ENCODE peak calls at places on chromosomes 2 and 18, in ten cellular contexts. One of them, this sample, is unnamed.

GRCh38 chr18:46497129-46497528 is 159.9 kb downstream of the LOXHD1 start:
- DNase-seq in EH: peak; percentile 42
- DNase-seq in spleen: no peak
- DNase-seq in Right ventricle myocardium superior: no peak
- DNase-seq in COLO829: peak; percentile 24
- DNase-seq in activated effector memory CD4-positive, alpha-beta T cell treated with anti-CD3 and anti-CD28 coated beads, Interleukin-2, amount 50 U/mL, for 16 hours: no peak
- DNase-seq in H9: peak; percentile 55
- DNase-seq in Calu3: peak; percentile 49
- DNase-seq in foreskin fibroblast: peak; percentile 13
- DNase-seq in activated CD4-positive, alpha-beta T cell treated with anti-CD3 and anti-CD28 coated beads for 48 hours: peak; percentile 54
- DNase-seq in this sample: peak; percentile 27

GRCh38 chr2:130986890-130987493 is 106.3 kb downstream of the FAM168B start:
- DNase-seq in Calu3: no peak
- DNase-seq in activated CD4-positive, alpha-beta T cell treated with anti-CD3 and anti-CD28 coated beads for 48 hours: no peak
- DNase-seq in activated effector memory CD4-positive, alpha-beta T cell treated with anti-CD3 and anti-CD28 coated beads, Interleukin-2, amount 50 U/mL, for 16 hours: no peak
- DNase-seq in Right ventricle myocardium superior: no peak
- DNase-seq in EH: no peak
- DNase-seq in foreskin fibroblast: no peak
- DNase-seq in COLO829: no peak
- DNase-seq in spleen: no peak
- DNase-seq in H9: no peak
- DNase-seq in this sample: no peak

GRCh38 chr2:28904295-28904694 is 9.8 kb downstream of the WDR43 start:
- DNase-seq in Right ventricle myocardium superior: no peak
- DNase-seq in activated CD4-positive, alpha-beta T cell treated with anti-CD3 and anti-CD28 coated beads for 48 hours: no peak
- DNase-seq in H9: no peak
- DNase-seq in COLO829: no peak
- DNase-seq in EH: peak; percentile 72
- DNase-seq in foreskin fibroblast: peak; percentile 44
- DNase-seq in Calu3: no peak
- DNase-seq in spleen: no peak
- DNase-seq in activated effector memory CD4-positive, alpha-beta T cell treated with anti-CD3 and anti-CD28 coated beads, Interleukin-2, amount 50 U/mL, for 16 hours: no peak
- DNase-seq in this sample: no peak

GRCh38 chr2:166627893-166628292 is 133.8 kb upstream of the SCN7A start:
- DNase-seq in Calu3: no peak
- DNase-seq in activated effector memory CD4-positive, alpha-beta T cell treated with anti-CD3 and anti-CD28 coated beads, Interleukin-2, amount 50 U/mL, for 16 hours: no peak
- DNase-seq in foreskin fibroblast: peak; percentile 20
- DNase-seq in Right ventricle myocardium superior: no peak
- DNase-seq in COLO829: no peak
- DNase-seq in activated CD4-positive, alpha-beta T cell treated with anti-CD3 and anti-CD28 coated beads for 48 hours: no peak
- DNase-seq in EH: no peak
- DNase-seq in spleen: no peak
- DNase-seq in H9: no peak
- DNase-seq in this sample: no peak

GRCh38 chr18:55322176-55322735 is 265.7 kb downstream of the TCF4 start:
- DNase-seq in foreskin fibroblast: peak; percentile 97
- DNase-seq in activated effector memory CD4-positive, alpha-beta T cell treated with anti-CD3 and anti-CD28 coated beads, Interleukin-2, amount 50 U/mL, for 16 hours: no peak
- DNase-seq in activated CD4-positive, alpha-beta T cell treated with anti-CD3 and anti-CD28 coated beads for 48 hours: peak; percentile 5
- DNase-seq in H9: peak; percentile 76
- DNase-seq in Right ventricle myocardium superior: peak; percentile 91
- DNase-seq in COLO829: peak; percentile 14
- DNase-seq in EH: peak; percentile 96
- DNase-seq in Calu3: no peak
- DNase-seq in spleen: peak; percentile 93
- DNase-seq in this sample: peak; percentile 87

GRCh38 chr2:60247471-60247870 is 306.0 kb downstream of the BCL11A start:
- DNase-seq in activated effector memory CD4-positive, alpha-beta T cell treated with anti-CD3 and anti-CD28 coated beads, Interleukin-2, amount 50 U/mL, for 16 hours: no peak
- DNase-seq in H9: peak; percentile 40
- DNase-seq in spleen: no peak
- DNase-seq in EH: no peak
- DNase-seq in activated CD4-positive, alpha-beta T cell treated with anti-CD3 and anti-CD28 coated beads for 48 hours: no peak
- DNase-seq in COLO829: no peak
- DNase-seq in Right ventricle myocardium superior: no peak
- DNase-seq in foreskin fibroblast: no peak
- DNase-seq in Calu3: no peak
- DNase-seq in this sample: no peak

GRCh38 chr2:160427629-160428424 is 65.8 kb downstream of the RBMS1 start:
- DNase-seq in Calu3: no peak
- DNase-seq in foreskin fibroblast: peak; percentile 85
- DNase-seq in EH: peak; percentile 80
- DNase-seq in spleen: peak; percentile 77
- DNase-seq in activated effector memory CD4-positive, alpha-beta T cell treated with anti-CD3 and anti-CD28 coated beads, Interleukin-2, amount 50 U/mL, for 16 hours: peak; percentile 80
- DNase-seq in COLO829: peak; percentile 53
- DNase-seq in Right ventricle myocardium superior: no peak
- DNase-seq in activated CD4-positive, alpha-beta T cell treated with anti-CD3 and anti-CD28 coated beads for 48 hours: peak; percentile 42
- DNase-seq in H9: no peak
- DNase-seq in this sample: no peak

GRCh38 chr2:218029366-218030360 is 26.9 kb upstream of the TNS1 start:
- DNase-seq in spleen: no peak
- DNase-seq in Calu3: no peak
- DNase-seq in activated effector memory CD4-positive, alpha-beta T cell treated with anti-CD3 and anti-CD28 coated beads, Interleukin-2, amount 50 U/mL, for 16 hours: peak; percentile 36
- DNase-seq in H9: peak; percentile 19
- DNase-seq in COLO829: no peak
- DNase-seq in EH: peak; percentile 25
- DNase-seq in foreskin fibroblast: no peak
- DNase-seq in Right ventricle myocardium superior: peak; percentile 27
- DNase-seq in activated CD4-positive, alpha-beta T cell treated with anti-CD3 and anti-CD28 coated beads for 48 hours: no peak
- DNase-seq in this sample: no peak

GRCh38 chr2:150486539-150487484 is 655 bp downstream of the RND3 start:
- DNase-seq in foreskin fibroblast: peak; percentile 47
- DNase-seq in activated CD4-positive, alpha-beta T cell treated with anti-CD3 and anti-CD28 coated beads for 48 hours: no peak
- DNase-seq in EH: peak; percentile 50
- DNase-seq in COLO829: no peak
- DNase-seq in Calu3: no peak
- DNase-seq in spleen: no peak
- DNase-seq in activated effector memory CD4-positive, alpha-beta T cell treated with anti-CD3 and anti-CD28 coated beads, Interleukin-2, amount 50 U/mL, for 16 hours: no peak
- DNase-seq in H9: peak; percentile 33
- DNase-seq in Right ventricle myocardium superior: peak; percentile 44
- DNase-seq in this sample: no peak

GRCh38 chr18:46250084-46250811 is 146.1 kb downstream of the HAUS1 start:
- DNase-seq in activated CD4-positive, alpha-beta T cell treated with anti-CD3 and anti-CD28 coated beads for 48 hours: peak; percentile 53
- DNase-seq in H9: no peak
- DNase-seq in Calu3: peak; percentile 81
- DNase-seq in foreskin fibroblast: peak; percentile 69
- DNase-seq in spleen: no peak
- DNase-seq in EH: peak; percentile 93
- DNase-seq in activated effector memory CD4-positive, alpha-beta T cell treated with anti-CD3 and anti-CD28 coated beads, Interleukin-2, amount 50 U/mL, for 16 hours: peak; percentile 71
- DNase-seq in Right ventricle myocardium superior: no peak
- DNase-seq in COLO829: peak; percentile 48
- DNase-seq in this sample: no peak

GRCh38 chr2:217510790-217511291 is 492.0 kb downstream of the TNS1 start:
- DNase-seq in activated effector memory CD4-positive, alpha-beta T cell treated with anti-CD3 and anti-CD28 coated beads, Interleukin-2, amount 50 U/mL, for 16 hours: no peak
- DNase-seq in EH: peak; percentile 87
- DNase-seq in Right ventricle myocardium superior: peak; percentile 36
- DNase-seq in activated CD4-positive, alpha-beta T cell treated with anti-CD3 and anti-CD28 coated beads for 48 hours: peak; percentile 56
- DNase-seq in COLO829: peak; percentile 88
- DNase-seq in H9: peak; percentile 64
- DNase-seq in foreskin fibroblast: peak; percentile 90
- DNase-seq in Calu3: peak; percentile 76
- DNase-seq in spleen: no peak
- DNase-seq in this sample: peak; percentile 18

GRCh38 chr18:48333563-48333962 is 75.6 kb downstream of the ZBTB7C start:
- DNase-seq in H9: no peak
- DNase-seq in spleen: peak; percentile 57
- DNase-seq in activated CD4-positive, alpha-beta T cell treated with anti-CD3 and anti-CD28 coated beads for 48 hours: no peak
- DNase-seq in Calu3: no peak
- DNase-seq in COLO829: no peak
- DNase-seq in activated effector memory CD4-positive, alpha-beta T cell treated with anti-CD3 and anti-CD28 coated beads, Interleukin-2, amount 50 U/mL, for 16 hours: no peak
- DNase-seq in EH: no peak
- DNase-seq in foreskin fibroblast: no peak
- DNase-seq in Right ventricle myocardium superior: no peak
- DNase-seq in this sample: no peak

GRCh38 chr2:96831679-96832078 is 12.1 kb downstream of the ANKRD23 start:
- DNase-seq in EH: peak; percentile 27
- DNase-seq in COLO829: no peak
- DNase-seq in spleen: no peak
- DNase-seq in Calu3: no peak
- DNase-seq in activated effector memory CD4-positive, alpha-beta T cell treated with anti-CD3 and anti-CD28 coated beads, Interleukin-2, amount 50 U/mL, for 16 hours: no peak
- DNase-seq in Right ventricle myocardium superior: no peak
- DNase-seq in activated CD4-positive, alpha-beta T cell treated with anti-CD3 and anti-CD28 coated beads for 48 hours: no peak
- DNase-seq in foreskin fibroblast: peak; percentile 65
- DNase-seq in H9: no peak
- DNase-seq in this sample: no peak

GRCh38 chr2:1231664-1232063 is 181.6 kb upstream of the TPO start:
- DNase-seq in Right ventricle myocardium superior: no peak
- DNase-seq in activated effector memory CD4-positive, alpha-beta T cell treated with anti-CD3 and anti-CD28 coated beads, Interleukin-2, amount 50 U/mL, for 16 hours: no peak
- DNase-seq in H9: no peak
- DNase-seq in foreskin fibroblast: no peak
- DNase-seq in EH: no peak
- DNase-seq in COLO829: no peak
- DNase-seq in Calu3: no peak
- DNase-seq in spleen: no peak
- DNase-seq in activated CD4-positive, alpha-beta T cell treated with anti-CD3 and anti-CD28 coated beads for 48 hours: no peak
- DNase-seq in this sample: no peak

GRCh38 chr2:207395535-207396251 is 134.1 kb upstream of the CREB1 start:
- DNase-seq in Right ventricle myocardium superior: no peak
- DNase-seq in Calu3: no peak
- DNase-seq in EH: peak; percentile 24
- DNase-seq in H9: no peak
- DNase-seq in foreskin fibroblast: peak; percentile 49
- DNase-seq in activated CD4-positive, alpha-beta T cell treated with anti-CD3 and anti-CD28 coated beads for 48 hours: no peak
- DNase-seq in activated effector memory CD4-positive, alpha-beta T cell treated with anti-CD3 and anti-CD28 coated beads, Interleukin-2, amount 50 U/mL, for 16 hours: no peak
- DNase-seq in COLO829: no peak
- DNase-seq in spleen: no peak
- DNase-seq in this sample: no peak

GRCh38 chr2:222708274-222708710 is 36.8 kb downstream of the MOGAT1 start:
- DNase-seq in H9: peak; percentile 68
- DNase-seq in activated CD4-positive, alpha-beta T cell treated with anti-CD3 and anti-CD28 coated beads for 48 hours: peak; percentile 87
- DNase-seq in COLO829: peak; percentile 37
- DNase-seq in Calu3: peak; percentile 80
- DNase-seq in activated effector memory CD4-positive, alpha-beta T cell treated with anti-CD3 and anti-CD28 coated beads, Interleukin-2, amount 50 U/mL, for 16 hours: peak; percentile 91
- DNase-seq in spleen: peak; percentile 94
- DNase-seq in EH: peak; percentile 74
- DNase-seq in foreskin fibroblast: peak; percentile 88
- DNase-seq in Right ventricle myocardium superior: peak; percentile 92
- DNase-seq in this sample: peak; percentile 81

GRCh38 chr2:201057089-201057499 is 14.4 kb downstream of the HYCC2 start:
- DNase-seq in COLO829: peak; percentile 19
- DNase-seq in activated effector memory CD4-positive, alpha-beta T cell treated with anti-CD3 and anti-CD28 coated beads, Interleukin-2, amount 50 U/mL, for 16 hours: no peak
- DNase-seq in spleen: no peak
- DNase-seq in Calu3: no peak
- DNase-seq in H9: no peak
- DNase-seq in foreskin fibroblast: peak; percentile 77
- DNase-seq in Right ventricle myocardium superior: no peak
- DNase-seq in EH: peak; percentile 59
- DNase-seq in activated CD4-positive, alpha-beta T cell treated with anti-CD3 and anti-CD28 coated beads for 48 hours: no peak
- DNase-seq in this sample: no peak

GRCh38 chr2:178306351-178307073 is 112.2 kb downstream of the OSBPL6 start:
- DNase-seq in spleen: no peak
- DNase-seq in foreskin fibroblast: peak; percentile 69
- DNase-seq in H9: peak; percentile 69
- DNase-seq in Right ventricle myocardium superior: no peak
- DNase-seq in COLO829: peak; percentile 32
- DNase-seq in activated effector memory CD4-positive, alpha-beta T cell treated with anti-CD3 and anti-CD28 coated beads, Interleukin-2, amount 50 U/mL, for 16 hours: peak; percentile 66
- DNase-seq in EH: peak; percentile 45
- DNase-seq in Calu3: peak; percentile 67
- DNase-seq in activated CD4-positive, alpha-beta T cell treated with anti-CD3 and anti-CD28 coated beads for 48 hours: peak; percentile 54
- DNase-seq in this sample: no peak

GRCh38 chr2:118833716-118834439 is 13.6 kb downstream of the EN1 start:
- DNase-seq in activated effector memory CD4-positive, alpha-beta T cell treated with anti-CD3 and anti-CD28 coated beads, Interleukin-2, amount 50 U/mL, for 16 hours: no peak
- DNase-seq in activated CD4-positive, alpha-beta T cell treated with anti-CD3 and anti-CD28 coated beads for 48 hours: no peak
- DNase-seq in foreskin fibroblast: no peak
- DNase-seq in Calu3: no peak
- DNase-seq in COLO829: no peak
- DNase-seq in EH: no peak
- DNase-seq in H9: peak; percentile 50
- DNase-seq in spleen: peak; percentile 57
- DNase-seq in Right ventricle myocardium superior: no peak
- DNase-seq in this sample: no peak

GRCh38 chr2:207840101-207840500 is 70.4 kb upstream of the FZD5 start:
- DNase-seq in Right ventricle myocardium superior: no peak
- DNase-seq in EH: no peak
- DNase-seq in spleen: no peak
- DNase-seq in COLO829: no peak
- DNase-seq in activated CD4-positive, alpha-beta T cell treated with anti-CD3 and anti-CD28 coated beads for 48 hours: no peak
- DNase-seq in activated effector memory CD4-positive, alpha-beta T cell treated with anti-CD3 and anti-CD28 coated beads, Interleukin-2, amount 50 U/mL, for 16 hours: no peak
- DNase-seq in Calu3: no peak
- DNase-seq in H9: no peak
- DNase-seq in foreskin fibroblast: no peak
- DNase-seq in this sample: no peak

GRCh38 chr2:156657809-156658208 is 221.6 kb downstream of the GPD2 start:
- DNase-seq in COLO829: peak; percentile 7
- DNase-seq in activated effector memory CD4-positive, alpha-beta T cell treated with anti-CD3 and anti-CD28 coated beads, Interleukin-2, amount 50 U/mL, for 16 hours: no peak
- DNase-seq in Right ventricle myocardium superior: no peak
- DNase-seq in foreskin fibroblast: peak; percentile 1
- DNase-seq in Calu3: no peak
- DNase-seq in EH: no peak
- DNase-seq in spleen: no peak
- DNase-seq in activated CD4-positive, alpha-beta T cell treated with anti-CD3 and anti-CD28 coated beads for 48 hours: no peak
- DNase-seq in H9: no peak
- DNase-seq in this sample: no peak

GRCh38 chr2:25856377-25856776 is 21.9 kb downstream of the ASXL2 start:
- DNase-seq in EH: no peak
- DNase-seq in COLO829: no peak
- DNase-seq in Right ventricle myocardium superior: no peak
- DNase-seq in Calu3: no peak
- DNase-seq in foreskin fibroblast: no peak
- DNase-seq in spleen: no peak
- DNase-seq in H9: peak; percentile 62
- DNase-seq in activated effector memory CD4-positive, alpha-beta T cell treated with anti-CD3 and anti-CD28 coated beads, Interleukin-2, amount 50 U/mL, for 16 hours: no peak
- DNase-seq in activated CD4-positive, alpha-beta T cell treated with anti-CD3 and anti-CD28 coated beads for 48 hours: no peak
- DNase-seq in this sample: no peak

GRCh38 chr2:73939419-73939818 is 12.7 kb downstream of the DGUOK start:
- DNase-seq in activated CD4-positive, alpha-beta T cell treated with anti-CD3 and anti-CD28 coated beads for 48 hours: peak; percentile 36
- DNase-seq in activated effector memory CD4-positive, alpha-beta T cell treated with anti-CD3 and anti-CD28 coated beads, Interleukin-2, amount 50 U/mL, for 16 hours: no peak
- DNase-seq in H9: peak; percentile 45
- DNase-seq in foreskin fibroblast: peak; percentile 65
- DNase-seq in Right ventricle myocardium superior: no peak
- DNase-seq in COLO829: no peak
- DNase-seq in EH: peak; percentile 60
- DNase-seq in spleen: no peak
- DNase-seq in Calu3: no peak
- DNase-seq in this sample: no peak

GRCh38 chr2:65666156-65666725 is 233.8 kb upstream of the SPRED2 start:
- DNase-seq in EH: peak; percentile 85
- DNase-seq in foreskin fibroblast: peak; percentile 39
- DNase-seq in COLO829: peak; percentile 27
- DNase-seq in H9: no peak
- DNase-seq in activated CD4-positive, alpha-beta T cell treated with anti-CD3 and anti-CD28 coated beads for 48 hours: peak; percentile 4
- DNase-seq in Right ventricle myocardium superior: no peak
- DNase-seq in activated effector memory CD4-positive, alpha-beta T cell treated with anti-CD3 and anti-CD28 coated beads, Interleukin-2, amount 50 U/mL, for 16 hours: no peak
- DNase-seq in Calu3: peak; percentile 15
- DNase-seq in spleen: no peak
- DNase-seq in this sample: no peak

GRCh38 chr18:8611916-8612576 is 2.8 kb downstream of the RAB12 start:
- DNase-seq in H9: no peak
- DNase-seq in activated effector memory CD4-positive, alpha-beta T cell treated with anti-CD3 and anti-CD28 coated beads, Interleukin-2, amount 50 U/mL, for 16 hours: no peak
- DNase-seq in Right ventricle myocardium superior: no peak
- DNase-seq in spleen: no peak
- DNase-seq in EH: no peak
- DNase-seq in activated CD4-positive, alpha-beta T cell treated with anti-CD3 and anti-CD28 coated beads for 48 hours: no peak
- DNase-seq in foreskin fibroblast: no peak
- DNase-seq in Calu3: peak; percentile 20
- DNase-seq in COLO829: no peak
- DNase-seq in this sample: no peak

GRCh38 chr2:201858781-201859180 is 52.4 kb downstream of the CDK15 start:
- DNase-seq in spleen: no peak
- DNase-seq in Calu3: no peak
- DNase-seq in Right ventricle myocardium superior: no peak
- DNase-seq in EH: peak; percentile 61
- DNase-seq in foreskin fibroblast: peak; percentile 47
- DNase-seq in activated CD4-positive, alpha-beta T cell treated with anti-CD3 and anti-CD28 coated beads for 48 hours: peak; percentile 49
- DNase-seq in H9: peak; percentile 79
- DNase-seq in activated effector memory CD4-positive, alpha-beta T cell treated with anti-CD3 and anti-CD28 coated beads, Interleukin-2, amount 50 U/mL, for 16 hours: peak; percentile 64
- DNase-seq in COLO829: no peak
- DNase-seq in this sample: no peak

GRCh38 chr2:73963385-73964120 is 21.2 kb upstream of the TET3 start:
- DNase-seq in COLO829: no peak
- DNase-seq in H9: no peak
- DNase-seq in Calu3: no peak
- DNase-seq in activated CD4-positive, alpha-beta T cell treated with anti-CD3 and anti-CD28 coated beads for 48 hours: peak; percentile 66
- DNase-seq in foreskin fibroblast: peak; percentile 12
- DNase-seq in Right ventricle myocardium superior: no peak
- DNase-seq in spleen: no peak
- DNase-seq in activated effector memory CD4-positive, alpha-beta T cell treated with anti-CD3 and anti-CD28 coated beads, Interleukin-2, amount 50 U/mL, for 16 hours: peak; percentile 67
- DNase-seq in EH: no peak
- DNase-seq in this sample: no peak

GRCh38 chr18:80175451-80176235 is 66.6 kb downstream of the ADNP2 start:
- DNase-seq in spleen: no peak
- DNase-seq in activated CD4-positive, alpha-beta T cell treated with anti-CD3 and anti-CD28 coated beads for 48 hours: peak; percentile 29
- DNase-seq in activated effector memory CD4-positive, alpha-beta T cell treated with anti-CD3 and anti-CD28 coated beads, Interleukin-2, amount 50 U/mL, for 16 hours: peak; percentile 71
- DNase-seq in foreskin fibroblast: no peak
- DNase-seq in H9: no peak
- DNase-seq in Calu3: no peak
- DNase-seq in COLO829: no peak
- DNase-seq in EH: no peak
- DNase-seq in Right ventricle myocardium superior: no peak
- DNase-seq in this sample: no peak

This sample was measured in left ventricle myocardium inferior.